ENCODE peak calls at places on chromosome 18, in six cellular contexts. One of them, this sample, is unnamed.

GRCh38 chr18:5057348-5058012 is 139.6 kb downstream of the AKAIN1 start:
- DNase-seq in spleen: no peak
- DNase-seq in heart left ventricle: peak
- DNase-seq in AG04449: peak
- DNase-seq in pancreas: peak
- DNase-seq in foreskin fibroblast: no peak
- DNase-seq in this sample: no peak

GRCh38 chr18:77165489-77166415 is 33.2 kb upstream of the MBP start:
- DNase-seq in spleen: no peak
- DNase-seq in heart left ventricle: peak
- DNase-seq in AG04449: no peak
- DNase-seq in pancreas: no peak
- DNase-seq in foreskin fibroblast: peak
- DNase-seq in this sample: no peak

GRCh38 chr18:46706968-46707367 is 49.9 kb downstream of the ST8SIA5 start:
- DNase-seq in spleen: no peak
- DNase-seq in heart left ventricle: no peak
- DNase-seq in AG04449: no peak
- DNase-seq in pancreas: no peak
- DNase-seq in foreskin fibroblast: peak
- DNase-seq in this sample: no peak

GRCh38 chr18:29063346-29063745 is 886.4 kb upstream of the CDH2 start:
- DNase-seq in spleen: no peak
- DNase-seq in heart left ventricle: no peak
- DNase-seq in AG04449: no peak
- DNase-seq in pancreas: no peak
- DNase-seq in foreskin fibroblast: no peak
- DNase-seq in this sample: no peak

GRCh38 chr18:69400253-69400975 is at the start of gene DOK6:
- DNase-seq in spleen: peak
- DNase-seq in heart left ventricle: peak
- DNase-seq in AG04449: no peak
- DNase-seq in pancreas: peak
- DNase-seq in foreskin fibroblast: peak
- DNase-seq in this sample: peak

GRCh38 chr18:22558945-22559385 is 141.2 kb upstream of the CTAGE1 start:
- DNase-seq in spleen: peak
- DNase-seq in heart left ventricle: peak
- DNase-seq in AG04449: no peak
- DNase-seq in pancreas: peak
- DNase-seq in foreskin fibroblast: no peak
- DNase-seq in this sample: no peak

GRCh38 chr18:51731070-51731469 is 533.6 kb upstream of the MEX3C start:
- DNase-seq in spleen: no peak
- DNase-seq in heart left ventricle: no peak
- DNase-seq in AG04449: no peak
- DNase-seq in pancreas: no peak
- DNase-seq in foreskin fibroblast: no peak
- DNase-seq in this sample: no peak

GRCh38 chr18:13613591-13614317 is 112.6 kb downstream of the FAM210A start:
- DNase-seq in spleen: peak
- DNase-seq in heart left ventricle: no peak
- DNase-seq in AG04449: no peak
- DNase-seq in pancreas: no peak
- DNase-seq in foreskin fibroblast: no peak
- DNase-seq in this sample: no peak

GRCh38 chr18:61019902-61020301 is 313.3 kb upstream of the CDH20 start:
- DNase-seq in spleen: no peak
- DNase-seq in heart left ventricle: no peak
- DNase-seq in AG04449: no peak
- DNase-seq in pancreas: no peak
- DNase-seq in foreskin fibroblast: no peak
- DNase-seq in this sample: no peak

GRCh38 chr18:13565228-13565627 is 161.1 kb downstream of the FAM210A start:
- DNase-seq in spleen: no peak
- DNase-seq in heart left ventricle: peak
- DNase-seq in AG04449: no peak
- DNase-seq in pancreas: no peak
- DNase-seq in foreskin fibroblast: no peak
- DNase-seq in this sample: no peak

GRCh38 chr18:5668087-5668715 is 124.4 kb upstream of the EPB41L3 start:
- DNase-seq in spleen: no peak
- DNase-seq in heart left ventricle: no peak
- DNase-seq in AG04449: no peak
- DNase-seq in pancreas: no peak
- DNase-seq in foreskin fibroblast: no peak
- DNase-seq in this sample: no peak

GRCh38 chr18:63452273-63452672 is 24.5 kb upstream of the SERPINB5 start:
- DNase-seq in spleen: no peak
- DNase-seq in heart left ventricle: no peak
- DNase-seq in AG04449: no peak
- DNase-seq in pancreas: no peak
- DNase-seq in foreskin fibroblast: peak
- DNase-seq in this sample: no peak

GRCh38 chr18:50879302-50880107 is 587 bp downstream of the ME2 start:
- DNase-seq in spleen: no peak
- DNase-seq in heart left ventricle: no peak
- DNase-seq in AG04449: no peak
- DNase-seq in pancreas: no peak
- DNase-seq in foreskin fibroblast: peak
- DNase-seq in this sample: no peak

GRCh38 chr18:80229766-80230745 is 17.3 kb downstream of the PARD6G start:
- DNase-seq in spleen: no peak
- DNase-seq in heart left ventricle: no peak
- DNase-seq in AG04449: no peak
- DNase-seq in pancreas: no peak
- DNase-seq in foreskin fibroblast: no peak
- DNase-seq in this sample: no peak

GRCh38 chr18:32701288-32701687 is 71.5 kb downstream of the KLHL14 start:
- DNase-seq in spleen: no peak
- DNase-seq in heart left ventricle: no peak
- DNase-seq in AG04449: no peak
- DNase-seq in pancreas: no peak
- DNase-seq in foreskin fibroblast: no peak
- DNase-seq in this sample: no peak

GRCh38 chr18:9482790-9483189 is 7.5 kb downstream of the RALBP1 start:
- DNase-seq in spleen: no peak
- DNase-seq in heart left ventricle: no peak
- DNase-seq in AG04449: no peak
- DNase-seq in pancreas: no peak
- DNase-seq in foreskin fibroblast: no peak
- DNase-seq in this sample: no peak
- H3K4me3 ChIP-seq in spleen: no peak
- H3K4me3 ChIP-seq in heart left ventricle: no peak
- H3K4me3 ChIP-seq in AG04449: no peak
- H3K4me3 ChIP-seq in pancreas: no peak
- H3K4me3 ChIP-seq in foreskin fibroblast: no peak
- H3K4me3 ChIP-seq in this sample: no peak

GRCh38 chr18:26159353-26159752 is 25.7 kb downstream of the PSMA8 start:
- DNase-seq in spleen: no peak
- DNase-seq in heart left ventricle: no peak
- DNase-seq in AG04449: no peak
- DNase-seq in pancreas: no peak
- DNase-seq in foreskin fibroblast: no peak
- DNase-seq in this sample: no peak
- TF ChIP-seq CTCF in spleen: no peak
- TF ChIP-seq CTCF in heart left ventricle: no peak
- TF ChIP-seq CTCF in AG04449: no peak
- TF ChIP-seq CTCF in pancreas: no peak
- TF ChIP-seq CTCF in foreskin fibroblast: no peak
- TF ChIP-seq CTCF in this sample: peak

GRCh38 chr18:21489119-21489750 is 111.3 kb downstream of the ESCO1 start:
- DNase-seq in spleen: no peak
- DNase-seq in heart left ventricle: no peak
- DNase-seq in AG04449: peak
- DNase-seq in pancreas: no peak
- DNase-seq in foreskin fibroblast: peak
- DNase-seq in this sample: peak

GRCh38 chr18:21484851-21485636 is 115.5 kb downstream of the ESCO1 start:
- DNase-seq in spleen: no peak
- DNase-seq in heart left ventricle: no peak
- DNase-seq in AG04449: no peak
- DNase-seq in pancreas: no peak
- DNase-seq in foreskin fibroblast: peak
- DNase-seq in this sample: no peak

GRCh38 chr18:21490745-21491144 is 109.8 kb downstream of the ESCO1 start:
- DNase-seq in spleen: no peak
- DNase-seq in heart left ventricle: no peak
- DNase-seq in AG04449: no peak
- DNase-seq in pancreas: no peak
- DNase-seq in foreskin fibroblast: no peak
- DNase-seq in this sample: no peak

GRCh38 chr18:21489919-21490495 is 110.5 kb downstream of the ESCO1 start:
- DNase-seq in spleen: no peak
- DNase-seq in heart left ventricle: no peak
- DNase-seq in AG04449: no peak
- DNase-seq in pancreas: no peak
- DNase-seq in foreskin fibroblast: no peak
- DNase-seq in this sample: no peak

GRCh38 chr18:21486905-21487437 is 113.5 kb downstream of the ESCO1 start:
- DNase-seq in spleen: no peak
- DNase-seq in heart left ventricle: no peak
- DNase-seq in AG04449: no peak
- DNase-seq in pancreas: no peak
- DNase-seq in foreskin fibroblast: no peak
- DNase-seq in this sample: no peak
- H3K4me3 ChIP-seq in spleen: no peak
- H3K4me3 ChIP-seq in heart left ventricle: no peak
- H3K4me3 ChIP-seq in AG04449: no peak
- H3K4me3 ChIP-seq in pancreas: no peak
- H3K4me3 ChIP-seq in foreskin fibroblast: no peak
- H3K4me3 ChIP-seq in this sample: no peak

GRCh38 chr18:57534535-57534934 is 52.0 kb downstream of the FECH start:
- DNase-seq in spleen: no peak
- DNase-seq in heart left ventricle: no peak
- DNase-seq in AG04449: no peak
- DNase-seq in pancreas: no peak
- DNase-seq in foreskin fibroblast: no peak
- DNase-seq in this sample: no peak

GRCh38 chr18:57529151-57529550 is 57.4 kb downstream of the FECH start:
- DNase-seq in spleen: no peak
- DNase-seq in heart left ventricle: no peak
- DNase-seq in AG04449: no peak
- DNase-seq in pancreas: no peak
- DNase-seq in foreskin fibroblast: no peak
- DNase-seq in this sample: no peak

GRCh38 chr18:57532987-57533386 is 53.5 kb downstream of the FECH start:
- DNase-seq in spleen: no peak
- DNase-seq in heart left ventricle: no peak
- DNase-seq in AG04449: no peak
- DNase-seq in pancreas: no peak
- DNase-seq in foreskin fibroblast: no peak
- DNase-seq in this sample: no peak

GRCh38 chr18:57533901-57534300 is 52.6 kb downstream of the FECH start:
- DNase-seq in spleen: no peak
- DNase-seq in heart left ventricle: no peak
- DNase-seq in AG04449: no peak
- DNase-seq in pancreas: no peak
- DNase-seq in foreskin fibroblast: no peak
- DNase-seq in this sample: no peak

GRCh38 chr18:57533399-57533884 is 53.1 kb downstream of the FECH start:
- DNase-seq in spleen: no peak
- DNase-seq in heart left ventricle: no peak
- DNase-seq in AG04449: no peak
- DNase-seq in pancreas: no peak
- DNase-seq in foreskin fibroblast: peak
- DNase-seq in this sample: no peak
- TF ChIP-seq CTCF in spleen: no peak
- TF ChIP-seq CTCF in heart left ventricle: no peak
- TF ChIP-seq CTCF in AG04449: no peak
- TF ChIP-seq CTCF in pancreas: no peak
- TF ChIP-seq CTCF in foreskin fibroblast: no peak
- TF ChIP-seq CTCF in this sample: no peak

GRCh38 chr18:55588001-55588875 is at the start of gene TCF4:
- DNase-seq in spleen: peak
- DNase-seq in heart left ventricle: peak
- DNase-seq in AG04449: no peak
- DNase-seq in pancreas: peak
- DNase-seq in foreskin fibroblast: peak
- DNase-seq in this sample: peak

GRCh38 chr18:55585586-55586521 is 2.1 kb downstream of the TCF4 start:
- DNase-seq in spleen: no peak
- DNase-seq in heart left ventricle: peak
- DNase-seq in AG04449: no peak
- DNase-seq in pancreas: no peak
- DNase-seq in foreskin fibroblast: no peak
- DNase-seq in this sample: no peak

GRCh38 chr18:55585050-55585449 is 2.9 kb downstream of the TCF4 start:
- DNase-seq in spleen: no peak
- DNase-seq in heart left ventricle: no peak
- DNase-seq in AG04449: no peak
- DNase-seq in pancreas: no peak
- DNase-seq in foreskin fibroblast: no peak
- DNase-seq in this sample: no peak

GRCh38 chr18:55587341-55588000 is 521 bp downstream of the TCF4 start:
- DNase-seq in spleen: no peak
- DNase-seq in heart left ventricle: peak
- DNase-seq in AG04449: no peak
- DNase-seq in pancreas: no peak
- DNase-seq in foreskin fibroblast: peak
- DNase-seq in this sample: no peak

GRCh38 chr18:55586841-55587240 is 1.2 kb downstream of the TCF4 start:
- DNase-seq in spleen: no peak
- DNase-seq in heart left ventricle: no peak
- DNase-seq in AG04449: no peak
- DNase-seq in pancreas: no peak
- DNase-seq in foreskin fibroblast: peak
- DNase-seq in this sample: no peak
- H3K4me3 ChIP-seq in spleen: peak
- H3K4me3 ChIP-seq in heart left ventricle: peak
- H3K4me3 ChIP-seq in AG04449: peak
- H3K4me3 ChIP-seq in pancreas: peak
- H3K4me3 ChIP-seq in foreskin fibroblast: peak
- H3K4me3 ChIP-seq in this sample: peak

GRCh38 chr18:31612124-31612523 is 20.4 kb downstream of the TTR start:
- DNase-seq in spleen: no peak
- DNase-seq in heart left ventricle: no peak
- DNase-seq in AG04449: no peak
- DNase-seq in pancreas: no peak
- DNase-seq in foreskin fibroblast: no peak
- DNase-seq in this sample: no peak

GRCh38 chr18:31609886-31610646 is 18.4 kb downstream of the TTR start:
- DNase-seq in spleen: no peak
- DNase-seq in heart left ventricle: no peak
- DNase-seq in AG04449: no peak
- DNase-seq in pancreas: no peak
- DNase-seq in foreskin fibroblast: no peak
- DNase-seq in this sample: no peak

GRCh38 chr18:31611511-31611910 is 19.8 kb downstream of the TTR start:
- DNase-seq in spleen: no peak
- DNase-seq in heart left ventricle: no peak
- DNase-seq in AG04449: no peak
- DNase-seq in pancreas: no peak
- DNase-seq in foreskin fibroblast: no peak
- DNase-seq in this sample: no peak

GRCh38 chr18:31614044-31614443 is 22.4 kb downstream of the TTR start:
- DNase-seq in spleen: no peak
- DNase-seq in heart left ventricle: no peak
- DNase-seq in AG04449: no peak
- DNase-seq in pancreas: no peak
- DNase-seq in foreskin fibroblast: no peak
- DNase-seq in this sample: no peak

GRCh38 chr18:31610841-31611240 is 19.2 kb downstream of the TTR start:
- DNase-seq in spleen: no peak
- DNase-seq in heart left ventricle: peak
- DNase-seq in AG04449: no peak
- DNase-seq in pancreas: no peak
- DNase-seq in foreskin fibroblast: no peak
- DNase-seq in this sample: no peak
- TF ChIP-seq CTCF in spleen: no peak
- TF ChIP-seq CTCF in heart left ventricle: no peak
- TF ChIP-seq CTCF in AG04449: no peak
- TF ChIP-seq CTCF in pancreas: peak
- TF ChIP-seq CTCF in foreskin fibroblast: no peak
- TF ChIP-seq CTCF in this sample: peak

This sample was measured in retinal pigment epithelial cell.